ENCODE peak calls at places on chromosomes 6 and 20, in nine cellular contexts. X, L, S, A, G, E, H, U and O are unnamed samples.

GRCh38 chr6:27582928-27583725 is 110.2 kb upstream of the ZNF184 start:
- DNase-seq in X (peak), L (no peak), S (peak), A (no peak), G (peak), E (no peak), H (peak), U (no peak), O (peak)

GRCh38 chr20:57220187-57221165 is 46.0 kb downstream of the BMP7 start:
- DNase-seq in X (no peak), L (no peak), S (no peak), A (no peak), G (no peak), E (no peak), H (no peak), U (no peak), O (no peak)

GRCh38 chr6:85483041-85483700 is 33.3 kb downstream of the NT5E start:
- DNase-seq in X (peak), L (peak), S (peak), A (no peak), G (peak), E (peak), H (peak), U (peak), O (peak)

GRCh38 chr6:144017167-144018094 is 9.4 kb upstream of the PLAGL1 start:
- DNase-seq in X (no peak), L (no peak), S (no peak), A (no peak), G (no peak), E (no peak), H (no peak), U (no peak), O (no peak)

GRCh38 chr20:20743511-20744169 is 31.2 kb upstream of the RALGAPA2 start:
- DNase-seq in X (no peak), L (no peak), S (no peak), A (peak), G (peak), E (peak), H (peak), U (no peak), O (no peak)

GRCh38 chr6:137165375-137166246 is 7.8 kb downstream of the IL22RA2 start:
- DNase-seq in X (no peak), L (no peak), S (no peak), A (no peak), G (no peak), E (peak), H (no peak), U (no peak), O (peak)

GRCh38 chr6:92667843-92668242 is 751.5 kb downstream of the EPHA7 start:
- DNase-seq in X (no peak), L (no peak), S (no peak), A (no peak), G (no peak), E (no peak), H (peak), U (no peak), O (no peak)

GRCh38 chr6:140001005-140001404 is 626.6 kb upstream of the CITED2 start:
- DNase-seq in X (no peak), L (no peak), S (peak), A (no peak), G (no peak), E (no peak), H (no peak), U (no peak), O (no peak)

GRCh38 chr20:4130404-4131189 is 115.2 kb upstream of the RNF24 start:
- DNase-seq in X (no peak), L (no peak), S (peak), A (no peak), G (no peak), E (no peak), H (peak), U (no peak), O (no peak)

GRCh38 chr6:18412644-18413043 is 25.5 kb downstream of the RNF144B start:
- DNase-seq in X (no peak), L (no peak), S (peak), A (no peak), G (no peak), E (no peak), H (no peak), U (no peak), O (no peak)

GRCh38 chr6:37988696-37989095 is 169.2 kb downstream of the ZFAND3 start:
- DNase-seq in X (no peak), L (no peak), S (no peak), A (no peak), G (no peak), E (no peak), H (no peak), U (no peak), O (no peak)

GRCh38 chr6:147384029-147384428 is 124.5 kb upstream of the SAMD5 start:
- DNase-seq in X (no peak), L (no peak), S (no peak), A (no peak), G (no peak), E (no peak), H (no peak), U (no peak), O (no peak)

GRCh38 chr20:62642666-62643520 is 590 bp downstream of the SLCO4A1 start:
- DNase-seq in X (no peak), L (no peak), S (peak), A (no peak), G (peak), E (no peak), H (no peak), U (peak), O (peak)

GRCh38 chr20:13068336-13068735 is 59.6 kb downstream of the SPTLC3 start:
- DNase-seq in X (no peak), L (no peak), S (no peak), A (no peak), G (no peak), E (no peak), H (no peak), U (no peak), O (no peak)

GRCh38 chr6:5063617-5064016 is 21.5 kb upstream of the PPP1R3G start:
- DNase-seq in X (no peak), L (no peak), S (no peak), A (no peak), G (no peak), E (no peak), H (no peak), U (no peak), O (no peak)

GRCh38 chr6:22821664-22822320 is 252.4 kb downstream of the HDGFL1 start:
- DNase-seq in X (no peak), L (no peak), S (peak), A (no peak), G (no peak), E (no peak), H (peak), U (no peak), O (no peak)

GRCh38 chr6:118744261-118744941 is 93.0 kb upstream of the CEP85L start:
- DNase-seq in X (peak), L (no peak), S (peak), A (no peak), G (no peak), E (no peak), H (no peak), U (no peak), O (no peak)

GRCh38 chr20:5703542-5704215 is 46.5 kb upstream of the SHLD1 start:
- DNase-seq in X (no peak), L (no peak), S (peak), A (no peak), G (no peak), E (peak), H (no peak), U (no peak), O (no peak)

GRCh38 chr20:57439432-57439831 is 48.2 kb downstream of the RBM38 start:
- DNase-seq in X (peak), L (no peak), S (no peak), A (no peak), G (no peak), E (peak), H (no peak), U (no peak), O (no peak)

GRCh38 chr20:62212309-62212708 is 7.8 kb downstream of the HRH3 start:
- DNase-seq in X (no peak), L (no peak), S (no peak), A (no peak), G (no peak), E (no peak), H (no peak), U (no peak), O (no peak)

GRCh38 chr6:4673861-4674260 is 102.3 kb upstream of the CDYL start:
- DNase-seq in X (no peak), L (no peak), S (no peak), A (no peak), G (no peak), E (no peak), H (no peak), U (no peak), O (no peak)

GRCh38 chr6:7087491-7087979 is 20.2 kb upstream of the RREB1 start:
- DNase-seq in X (no peak), L (no peak), S (no peak), A (no peak), G (no peak), E (no peak), H (no peak), U (no peak), O (no peak)

GRCh38 chr6:162343196-162343901 is 384.2 kb downstream of the PRKN start:
- DNase-seq in X (no peak), L (no peak), S (no peak), A (no peak), G (no peak), E (no peak), H (no peak), U (no peak), O (no peak)

GRCh38 chr20:13995841-13996240 is 525 bp downstream of the MACROD2 start:
- DNase-seq in X (no peak), L (no peak), S (no peak), A (no peak), G (peak), E (peak), H (no peak), U (no peak), O (peak)